ENCODE peak calls at places on chromosomes 12 and 14, in four cellular contexts. V is SJSA1, H is fibroblast of mammary gland, S is AG10803. C is an unnamed sample.

GRCh38 chr12:74254784-74255183 is 282.9 kb upstream of the ATXN7L3B start:
- DNase-seq in V (no peak), S (no peak), H (no peak), C (no peak)

GRCh38 chr14:32396874-32397273 is 67.8 kb downstream of the AKAP6 start:
- DNase-seq in V (no peak), S (no peak), H (no peak), C (no peak)

GRCh38 chr12:29807125-29807524 is 23.4 kb upstream of the TMTC1 start:
- DNase-seq in H (peak; percentile 74), S (no peak), V (no peak), C (peak; percentile 30)

GRCh38 chr14:96648506-96649326 is 146.5 kb downstream of the PAPOLA start:
- DNase-seq in H (no peak), V (no peak), S (no peak), C (no peak)

GRCh38 chr14:68491793-68492192 is 301.1 kb downstream of the ZFP36L1 start:
- DNase-seq in S (no peak), V (no peak), H (no peak), C (no peak)

GRCh38 chr12:49138587-49138986 is 7.4 kb upstream of the TUBA1B start:
- DNase-seq in S (no peak), H (no peak), V (no peak), C (no peak)

GRCh38 chr14:94382684-94383663 is 5.4 kb downstream of the SERPINA1 start:
- DNase-seq in S (no peak), H (no peak), V (no peak), C (no peak)

GRCh38 chr14:50524071-50524470 is 8.3 kb downstream of the MAP4K5 start:
- DNase-seq in H (no peak), S (no peak), V (no peak), C (no peak)

GRCh38 chr14:64673748-64674147 is 30.5 kb upstream of the PLEKHG3 start:
- DNase-seq in H (no peak), S (peak; percentile 8), V (no peak), C (peak; percentile 36)

GRCh38 chr12:124831590-124831989 is 32.1 kb downstream of the SCARB1 start:
- DNase-seq in S (no peak), V (no peak), H (no peak), C (no peak)

GRCh38 chr14:66099451-66099850 is 386.7 kb upstream of the CCDC196 start:
- DNase-seq in S (no peak), H (no peak), V (peak; percentile 27), C (no peak)

GRCh38 chr12:16454481-16454880 is 107.0 kb downstream of the MGST1 start:
- DNase-seq in V (no peak), H (no peak), S (peak; percentile 8), C (peak; percentile 12)

GRCh38 chr14:91220581-91221000 is 23.9 kb downstream of the GPR68 start:
- DNase-seq in V (no peak), H (no peak), S (no peak), C (no peak)

GRCh38 chr14:24054646-24055045 is 2.8 kb downstream of the CARMIL3 start:
- DNase-seq in S (no peak), H (no peak), V (no peak), C (no peak)

GRCh38 chr14:99671230-99672224 is 12.6 kb upstream of the CYP46A1 start:
- DNase-seq in V (no peak), H (peak; percentile 28), S (no peak), C (no peak)

GRCh38 chr12:46299846-46300245 is 31.0 kb upstream of the SLC38A1 start:
- DNase-seq in H (no peak), V (no peak), S (no peak), C (no peak)

GRCh38 chr12:53224268-53224896 is 7.6 kb downstream of the RARG start:
- DNase-seq in H (no peak), S (no peak), V (no peak), C (no peak)

GRCh38 chr14:65290830-65291229 is 121.7 kb upstream of the FUT8 start:
- DNase-seq in H (peak; percentile 99), V (peak; percentile 82), S (peak; percentile 94), C (peak; percentile 99)

C was measured in HT1080.